ENCODE peak calls at places on chromosomes 1 and 21, in eight cellular contexts. Z, V, L, O, T, S, E and Q are unnamed samples.

GRCh38 chr21:34908424-34909055 is 140.6 kb downstream of the RUNX1 start:
- ATAC-seq in T (peak), L (no peak), V (peak), E (peak), Z (no peak), O (no peak), S (peak), Q (peak)

GRCh38 chr1:220551718-220552117 is 23.8 kb downstream of the MARK1 start:
- ATAC-seq in Z (no peak), T (no peak), V (no peak), S (no peak), E (no peak), O (no peak), L (no peak), Q (no peak)

GRCh38 chr1:2097386-2098300 is 47.4 kb downstream of the PRKCZ start:
- ATAC-seq in E (no peak), S (no peak), T (no peak), V (no peak), Z (no peak), L (no peak), O (no peak), Q (no peak)

GRCh38 chr1:59116920-59117542 is 179.9 kb upstream of the FGGY start:
- ATAC-seq in V (no peak), E (no peak), L (peak), S (peak), O (no peak), Z (no peak), T (peak), Q (no peak)

GRCh38 chr1:44717196-44717595 is 13.8 kb downstream of the RNU5D-1 start:
- ATAC-seq in T (no peak), S (no peak), O (no peak), E (no peak), V (no peak), L (no peak), Z (no peak), Q (no peak)

GRCh38 chr1:205824180-205824579 is 11.2 kb upstream of the SLC41A1 start:
- ATAC-seq in S (no peak), Z (no peak), T (no peak), E (no peak), L (no peak), V (no peak), O (no peak), Q (no peak)

GRCh38 chr1:59249738-59250137 is 47.2 kb upstream of the FGGY start:
- ATAC-seq in E (no peak), T (no peak), Z (no peak), V (no peak), S (no peak), O (no peak), L (no peak), Q (peak)

GRCh38 chr21:17795084-17796036 is 23.8 kb downstream of the C21orf91 start:
- ATAC-seq in O (no peak), L (no peak), Z (no peak), T (no peak), S (no peak), V (no peak), E (no peak), Q (no peak)

GRCh38 chr1:2258996-2259395 is 30.9 kb downstream of the SKI start:
- ATAC-seq in Z (no peak), O (no peak), T (no peak), V (no peak), L (no peak), E (no peak), S (no peak), Q (no peak)

GRCh38 chr1:231021540-231022031 is 18.5 kb downstream of the FAM89A start:
- ATAC-seq in T (peak), L (peak), O (no peak), S (peak), E (no peak), V (no peak), Z (no peak), Q (peak)

GRCh38 chr1:3468236-3469103 is 14.0 kb downstream of the ARHGEF16 start:
- ATAC-seq in T (no peak), O (no peak), V (no peak), Z (no peak), S (no peak), E (no peak), L (no peak), Q (no peak)

GRCh38 chr1:206551985-206552325 is 44.6 kb downstream of the RASSF5 start:
- ATAC-seq in O (no peak), Z (no peak), E (no peak), T (no peak), L (no peak), V (peak), S (no peak), Q (no peak)

GRCh38 chr1:38009088-38009840 is 3.3 kb upstream of the UTP11 start:
- ATAC-seq in T (no peak), L (no peak), E (peak), V (no peak), O (no peak), Z (no peak), S (no peak), Q (no peak)

GRCh38 chr1:208077232-208077751 is 166.4 kb upstream of the CD34 start:
- ATAC-seq in S (no peak), T (peak), L (peak), O (no peak), Z (no peak), V (peak), E (no peak), Q (no peak)

GRCh38 chr1:9836632-9836960 is 12.8 kb upstream of the CLSTN1 start:
- ATAC-seq in V (no peak), O (no peak), E (no peak), Z (no peak), L (no peak), S (no peak), T (no peak), Q (no peak)

GRCh38 chr1:23867542-23867952 is 543 bp downstream of the FUCA1 start:
- ATAC-seq in S (no peak), E (no peak), L (no peak), Z (no peak), T (peak), O (peak), V (no peak), Q (no peak)

GRCh38 chr1:163090321-163090945 is 21.3 kb downstream of the RGS4 start:
- ATAC-seq in S (no peak), E (no peak), T (no peak), Z (no peak), V (no peak), L (peak), O (no peak), Q (no peak)

GRCh38 chr1:57206038-57206437 is 217.8 kb downstream of the DAB1 start:
- ATAC-seq in V (no peak), O (no peak), Z (no peak), E (no peak), L (peak), S (no peak), T (no peak), Q (no peak)

GRCh38 chr1:9406111-9406510 is 113.4 kb downstream of the SPSB1 start:
- ATAC-seq in V (no peak), T (no peak), Z (no peak), O (no peak), E (no peak), L (no peak), S (no peak), Q (no peak)

GRCh38 chr1:247646867-247647266 is 32.7 kb downstream of the OR13G1 start:
- ATAC-seq in Z (no peak), S (peak), L (no peak), V (no peak), E (no peak), O (no peak), T (no peak), Q (no peak)

GRCh38 chr1:209791920-209792319 is 7.6 kb upstream of the C1orf74 start:
- ATAC-seq in E (no peak), T (no peak), O (no peak), V (no peak), Z (no peak), L (no peak), S (no peak), Q (no peak)

GRCh38 chr1:157117527-157118057 is 18.0 kb upstream of the ETV3L start:
- ATAC-seq in S (no peak), O (no peak), V (no peak), L (no peak), E (no peak), Z (no peak), T (no peak), Q (no peak)

GRCh38 chr1:94644371-94644770 is 102.8 kb upstream of the F3 start:
- ATAC-seq in V (no peak), L (no peak), E (no peak), Z (no peak), T (no peak), S (no peak), O (no peak), Q (no peak)

GRCh38 chr1:21663951-21664805 is 5.0 kb downstream of the RAP1GAP start:
- ATAC-seq in O (no peak), L (no peak), S (no peak), E (no peak), T (no peak), V (no peak), Z (no peak), Q (no peak)

GRCh38 chr21:29656504-29657227 is 283.1 kb downstream of the GRIK1 start:
- ATAC-seq in L (peak), E (no peak), V (peak), O (no peak), S (no peak), T (peak), Z (no peak), Q (no peak)

GRCh38 chr1:20255666-20256065 is 35.0 kb upstream of the VWA5B1 start:
- ATAC-seq in O (no peak), V (no peak), Z (peak), L (peak), E (no peak), T (no peak), S (peak), Q (no peak)

GRCh38 chr1:58885998-58886397 is 102.2 kb upstream of the JUN start:
- ATAC-seq in E (no peak), V (no peak), O (no peak), L (no peak), T (peak), S (no peak), Z (no peak), Q (no peak)

GRCh38 chr1:215146252-215146975 is 63.9 kb downstream of the KCNK2 start:
- ATAC-seq in Z (no peak), L (no peak), E (no peak), T (no peak), V (peak), O (no peak), S (no peak), Q (no peak)
- TF ChIP-seq CTCF in Z (peak), L (peak), E (peak), T (no peak), V (peak), O (peak), S (no peak), Q (no peak)

GRCh38 chr21:42747746-42748351 is 94.4 kb downstream of the PDE9A start:
- ATAC-seq in V (no peak), E (no peak), Z (no peak), O (no peak), L (no peak), S (no peak), T (no peak), Q (no peak)
- TF ChIP-seq POLR2A in V (no peak), E (no peak), Z (no peak), O (no peak), L (no peak), S (no peak), T (no peak), Q (no peak)

GRCh38 chr1:26856181-26856580 is 6.8 kb upstream of the SFN start:
- ATAC-seq in S (no peak), T (no peak), O (no peak), L (no peak), E (no peak), V (no peak), Z (no peak), Q (no peak)

GRCh38 chr1:26857473-26857872 is 5.5 kb upstream of the SFN start:
- ATAC-seq in S (no peak), T (no peak), L (no peak), V (no peak), Z (no peak), E (no peak), O (no peak), Q (no peak)

GRCh38 chr1:26858891-26859630 is 3.9 kb upstream of the SFN start:
- ATAC-seq in O (no peak), S (no peak), V (no peak), E (no peak), Z (no peak), T (no peak), L (no peak), Q (no peak)

GRCh38 chr1:26856604-26857469 is 6.1 kb upstream of the SFN start:
- ATAC-seq in T (no peak), E (no peak), O (no peak), L (no peak), Z (no peak), V (no peak), S (no peak), Q (no peak)

GRCh38 chr1:26858160-26858559 is 4.8 kb upstream of the SFN start:
- ATAC-seq in T (no peak), E (no peak), L (peak), V (no peak), S (peak), Z (no peak), O (no peak), Q (peak)
- TF ChIP-seq CTCF in T (no peak), E (no peak), L (no peak), V (no peak), S (no peak), Z (no peak), O (no peak), Q (no peak)

DNA sequence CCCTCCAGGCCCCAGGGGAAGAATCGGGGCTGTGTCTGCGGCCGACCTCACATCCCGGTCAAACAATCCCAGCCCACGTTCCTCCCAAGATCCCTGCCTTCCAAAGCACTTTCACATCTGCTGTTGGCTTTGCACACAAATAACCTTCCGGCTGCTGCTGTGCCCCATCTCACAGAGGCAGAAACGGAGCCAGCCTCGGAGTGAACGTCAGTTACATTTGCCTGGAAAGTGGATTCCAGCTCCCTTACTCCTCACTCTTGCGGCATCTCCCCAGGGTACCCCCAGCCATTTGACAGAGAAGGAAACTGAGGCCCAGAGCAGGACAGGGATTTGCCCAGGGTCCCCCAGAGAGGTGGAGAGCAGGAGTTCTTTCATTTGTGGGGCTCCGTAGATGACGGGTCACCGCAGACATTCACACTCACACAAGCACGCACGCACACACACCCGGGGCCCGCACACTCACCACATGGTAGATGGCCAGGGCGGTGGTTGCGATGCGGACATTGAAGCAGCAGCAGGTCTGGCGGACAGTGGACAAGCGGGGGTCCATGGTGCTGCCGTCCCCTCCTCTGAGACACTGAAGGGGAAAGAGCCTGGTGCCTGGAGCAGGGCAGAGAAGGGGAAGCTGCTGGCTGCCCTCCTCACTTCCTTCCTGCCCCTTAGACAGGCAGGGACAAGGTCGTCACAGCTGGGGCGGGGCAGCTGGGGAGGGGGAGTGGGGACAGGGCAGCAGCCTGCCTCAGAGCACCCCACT is at the start of gene LAPTM5:
- ATAC-seq in T (peak), L (no peak), S (peak), E (no peak), O (no peak), V (peak), Z (no peak), Q (peak)
- TF ChIP-seq POLR2A in T (peak), L (no peak), S (peak), E (no peak), O (peak), V (peak), Z (no peak), Q (peak)

GRCh38 chr1:87765686-87766085 is 437.0 kb downstream of the LMO4 start:
- ATAC-seq in Z (no peak), V (no peak), L (peak), E (no peak), S (no peak), O (no peak), T (no peak), Q (no peak)

GRCh38 chr1:87763498-87763897 is 434.8 kb downstream of the LMO4 start:
- ATAC-seq in Z (no peak), V (no peak), S (no peak), E (no peak), L (no peak), T (no peak), O (no peak), Q (no peak)

GRCh38 chr1:87766737-87767136 is 438.1 kb downstream of the LMO4 start:
- ATAC-seq in E (no peak), S (no peak), T (no peak), Z (peak), V (no peak), L (peak), O (no peak), Q (no peak)
- TF ChIP-seq CTCF in E (no peak), S (no peak), T (no peak), Z (no peak), V (no peak), L (no peak), O (no peak), Q (no peak)

DNA sequence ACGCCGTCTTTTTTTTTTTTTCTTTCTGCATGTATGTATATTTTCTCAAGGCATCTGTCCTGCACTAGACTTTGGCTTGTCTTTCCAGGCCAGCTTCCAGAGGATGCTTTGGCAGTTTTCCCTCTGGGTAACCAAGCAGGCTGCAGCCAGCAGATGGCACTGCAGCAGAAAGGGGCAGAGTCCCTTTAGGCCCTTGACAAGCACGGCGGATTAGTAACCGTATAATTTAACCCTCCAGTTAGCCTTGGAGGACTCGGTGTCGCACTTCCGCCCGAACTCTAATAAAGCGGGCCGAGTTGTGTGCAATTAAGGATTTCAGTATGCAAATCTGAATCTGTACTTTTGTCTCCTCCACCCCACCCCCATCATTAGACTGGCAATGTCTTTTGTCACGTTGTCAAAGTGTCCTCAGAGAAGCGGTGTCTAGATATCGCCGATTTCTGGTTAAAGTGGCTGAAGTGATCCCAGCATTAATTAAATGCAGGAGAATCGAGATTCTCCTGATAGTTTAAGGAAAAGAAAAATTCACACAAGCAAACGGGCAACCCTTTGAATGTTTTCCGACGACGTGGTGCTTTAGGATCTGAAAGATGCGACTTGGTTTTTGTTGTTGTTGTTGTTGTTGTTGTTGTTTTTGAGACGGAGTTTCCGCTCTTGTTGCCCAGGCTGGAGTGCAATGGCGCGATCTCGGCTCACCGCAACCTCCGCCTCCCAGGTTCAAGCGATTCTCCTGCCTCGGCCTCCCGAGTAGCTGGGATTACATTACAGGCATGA is 1.1 kb upstream of the TMEM167B start:
- ATAC-seq in O (peak), Z (peak), S (no peak), T (peak), E (peak), V (peak), L (no peak), Q (no peak)
- TF ChIP-seq POLR2A in O (peak), Z (no peak), S (no peak), T (no peak), E (no peak), V (no peak), L (no peak), Q (no peak)

GRCh38 chr1:50633465-50633864 is 210.2 kb upstream of the DMRTA2 start:
- ATAC-seq in E (no peak), V (no peak), L (no peak), S (no peak), T (no peak), Z (no peak), O (no peak), Q (no peak)

DNA sequence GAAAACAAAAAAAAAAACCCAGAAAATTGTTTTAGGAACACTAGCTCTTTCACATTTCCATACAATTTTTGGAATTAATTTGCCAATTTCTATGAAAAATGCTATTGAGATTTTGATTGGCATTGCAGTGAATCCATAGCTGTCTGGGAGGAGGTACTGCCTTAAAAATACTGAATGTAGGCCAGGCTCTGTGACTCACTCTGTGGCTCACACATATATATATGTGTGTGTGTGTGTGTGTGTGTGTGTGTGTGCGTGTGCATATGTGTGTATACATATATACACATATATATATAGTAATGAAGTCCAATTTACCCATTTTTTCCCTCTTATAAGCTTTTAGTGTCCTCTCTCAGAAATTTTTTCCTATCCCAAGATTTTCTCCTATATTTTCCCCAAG is 214.2 kb upstream of the DMRTA2 start:
- ATAC-seq in V (no peak), L (no peak), T (no peak), S (no peak), Z (no peak), O (no peak), E (no peak), Q (no peak)
- TF ChIP-seq CTCF in V (no peak), L (no peak), T (no peak), S (no peak), Z (no peak), O (no peak), E (no peak), Q (no peak)

GRCh38 chr21:37712204-37712934 is 203.9 kb downstream of the KCNJ6 start:
- ATAC-seq in V (peak), T (peak), Z (peak), L (peak), S (peak), O (peak), E (peak), Q (peak)

GRCh38 chr21:37710555-37711293 is 205.5 kb downstream of the KCNJ6 start:
- ATAC-seq in Z (no peak), S (no peak), E (no peak), V (no peak), T (peak), O (no peak), L (peak), Q (no peak)

GRCh38 chr21:37711294-37711844 is 204.9 kb downstream of the KCNJ6 start:
- ATAC-seq in Z (no peak), E (no peak), O (no peak), T (no peak), V (no peak), S (no peak), L (no peak), Q (no peak)
- TF ChIP-seq POLR2A in Z (no peak), E (no peak), O (no peak), T (no peak), V (no peak), S (no peak), L (no peak), Q (no peak)

GRCh38 chr1:116569776-116570357 is 959 bp downstream of the CD58 start:
- ATAC-seq in Z (peak), S (peak), V (peak), L (no peak), T (peak), E (peak), O (peak), Q (no peak)

GRCh38 chr1:116568925-116569490 is 1.8 kb downstream of the CD58 start:
- ATAC-seq in O (no peak), T (no peak), S (no peak), E (no peak), V (no peak), Z (no peak), L (no peak), Q (no peak)

GRCh38 chr1:116571215-116571919 is 541 bp upstream of the CD58 start:
- ATAC-seq in L (no peak), O (no peak), E (peak), Z (peak), V (no peak), T (no peak), S (peak), Q (no peak)

GRCh38 chr1:116572079-116572478 is 1.3 kb upstream of the CD58 start:
- ATAC-seq in V (no peak), E (no peak), O (no peak), T (no peak), S (no peak), Z (no peak), L (no peak), Q (no peak)

GRCh38 chr1:116570358-116571214 is at the start of gene CD58:
- ATAC-seq in L (peak), O (peak), E (peak), S (peak), Z (peak), T (peak), V (peak), Q (peak)
- TF ChIP-seq CTCF in L (peak), O (peak), E (peak), S (peak), Z (peak), T (peak), V (peak), Q (peak)